ENCODE peak calls at places on chromosome 21, in six cellular contexts. S is endothelial cell of umbilical vein, M is HepG2, B is A549, D is K562, K is GM12878. I is an unnamed sample.

GRCh38 chr21:46161800-46162592 is 6.6 kb upstream of the FTCD start:
- DNase-seq in S (no peak), M (no peak), B (no peak), D (no peak), K (no peak), I (no peak)

GRCh38 chr21:46205766-46206162 is 21.5 kb upstream of the SPATC1L start:
- DNase-seq in S (no peak), M (no peak), B (no peak), D (no peak), K (no peak), I (no peak)

GRCh38 chr21:46457801-46458314 is 833 bp upstream of the DIP2A start:
- DNase-seq in S (peak; percentile 49), M (peak; percentile 21), B (peak; percentile 30), D (peak; percentile 78), K (no peak), I (peak; percentile 79)

GRCh38 chr21:45748593-45748992 is 105.1 kb downstream of the PCBP3 start:
- DNase-seq in S (no peak), M (no peak), B (no peak), D (no peak), K (no peak), I (no peak)

GRCh38 chr21:18002393-18002792 is 183.2 kb upstream of the C21orf91 start:
- DNase-seq in S (no peak), M (no peak), B (no peak), D (no peak), K (no peak), I (no peak)

GRCh38 chr21:42079939-42080787 is 9.0 kb downstream of the UMODL1 start:
- DNase-seq in S (no peak), M (no peak), B (no peak), D (no peak), K (no peak), I (peak; percentile 79)

GRCh38 chr21:41479686-41480085 is 28.3 kb downstream of the TMPRSS2 start:
- DNase-seq in S (no peak), M (no peak), B (no peak), D (no peak), K (no peak), I (no peak)

GRCh38 chr21:29018540-29018939 is 609 bp downstream of the RWDD2B start:
- DNase-seq in S (peak; percentile 15), M (no peak), B (no peak), D (no peak), K (no peak), I (peak; percentile 19)

GRCh38 chr21:41460578-41461527 is 34.8 kb downstream of the MX1 start:
- DNase-seq in S (peak; percentile 56), M (peak; percentile 54), B (peak; percentile 65), D (peak; percentile 56), K (no peak), I (peak; percentile 68)

GRCh38 chr21:45372732-45373355 is 32.1 kb upstream of the COL18A1 start:
- DNase-seq in S (no peak), M (no peak), B (no peak), D (no peak), K (no peak), I (no peak)

GRCh38 chr21:45494135-45494850 is 47.9 kb downstream of the SLC19A1 start:
- DNase-seq in S (no peak), M (no peak), B (no peak), D (no peak), K (no peak), I (no peak)

GRCh38 chr21:32481875-32482408 is 69.4 kb downstream of the EVA1C start:
- DNase-seq in S (no peak), M (no peak), B (no peak), D (no peak), K (no peak), I (no peak)

GRCh38 chr21:18049461-18049860 is 195.2 kb upstream of the CHODL start:
- DNase-seq in S (no peak), M (no peak), B (no peak), D (no peak), K (no peak), I (no peak)

GRCh38 chr21:36425286-36425685 is 40.1 kb downstream of the CHAF1B start:
- DNase-seq in S (no peak), M (no peak), B (no peak), D (no peak), K (no peak), I (no peak)

GRCh38 chr21:16419188-16419874 is 689.5 kb downstream of the USP25 start:
- DNase-seq in S (peak; percentile 99), M (peak; percentile 12), B (peak; percentile 63), D (no peak), K (no peak), I (no peak)

GRCh38 chr21:41428847-41429246 is 2.8 kb downstream of the MX1 start:
- DNase-seq in S (no peak), M (no peak), B (no peak), D (no peak), K (no peak), I (no peak)

GRCh38 chr21:42291003-42291750 is 24.0 kb downstream of the TFF3 start:
- DNase-seq in S (no peak), M (no peak), B (no peak), D (no peak), K (no peak), I (no peak)

GRCh38 chr21:35976929-35977328 is 83.4 kb downstream of the SETD4 start:
- DNase-seq in S (no peak), M (no peak), B (no peak), D (no peak), K (no peak), I (no peak)

GRCh38 chr21:28431022-28431421 is 561.7 kb downstream of the LTN1 start:
- DNase-seq in S (no peak), M (no peak), B (no peak), D (no peak), K (no peak), I (no peak)

GRCh38 chr21:25561668-25562641 is 45.3 kb downstream of the MRPL39 start:
- DNase-seq in S (peak; percentile 82), M (no peak), B (peak; percentile 2), D (no peak), K (peak; percentile 66), I (peak; percentile 88)

GRCh38 chr21:37936010-37936785 is 19.9 kb upstream of the KCNJ6 start:
- DNase-seq in S (no peak), M (no peak), B (no peak), D (no peak), K (no peak), I (no peak)

GRCh38 chr21:16071082-16071481 is 341.3 kb downstream of the USP25 start:
- DNase-seq in S (no peak), M (no peak), B (no peak), D (no peak), K (no peak), I (no peak)

DNA sequence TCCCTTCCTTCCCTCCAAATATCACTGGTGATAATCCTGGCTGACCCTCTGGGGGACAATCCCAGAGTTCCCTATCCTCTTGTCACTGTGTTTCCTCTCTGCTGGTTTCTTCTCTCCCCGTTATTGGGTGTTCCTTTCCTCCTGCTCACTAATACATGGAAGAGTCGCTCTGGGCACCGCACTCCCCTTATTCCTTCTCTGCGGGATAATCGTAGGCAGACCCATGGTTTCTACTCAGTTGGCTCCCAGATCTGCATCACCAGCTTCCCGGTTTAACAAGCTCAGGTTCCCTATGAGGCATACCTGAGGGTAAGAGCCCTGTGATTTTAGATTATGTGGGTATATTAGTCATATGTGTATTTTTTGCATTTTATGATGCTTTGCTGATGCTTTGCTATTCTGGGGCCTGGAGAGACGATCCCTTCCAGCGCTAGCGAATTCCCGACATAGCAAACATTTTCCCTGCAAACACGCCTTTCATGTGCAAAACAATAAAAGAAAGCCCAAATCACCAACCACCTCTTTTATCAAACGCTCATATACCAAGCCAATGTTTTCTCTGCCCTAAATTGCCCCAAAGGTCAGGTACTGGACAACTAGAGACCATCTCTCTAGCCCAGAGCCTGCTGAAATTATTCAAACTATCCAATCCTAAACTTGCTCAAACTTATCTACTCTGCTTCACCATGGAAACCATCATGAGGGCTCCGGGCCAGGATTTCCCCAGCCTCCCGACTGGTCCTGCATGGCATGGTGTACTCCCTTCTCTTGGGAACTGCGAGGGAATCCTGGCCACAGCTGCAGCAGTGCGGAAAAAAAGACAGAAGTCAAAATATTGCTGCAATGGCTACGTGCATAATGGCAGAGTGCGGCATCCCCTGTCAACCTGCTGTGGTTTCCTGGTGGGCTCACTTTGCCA is 84.2 kb downstream of the PCP4 start:
- DNase-seq in S (no peak), M (no peak), B (no peak), D (no peak), K (no peak), I (no peak)
- TF ChIP-seq MYC in S (no peak), M (no peak), B (no peak), D (no peak), K (no peak), I (no peak)

DNA sequence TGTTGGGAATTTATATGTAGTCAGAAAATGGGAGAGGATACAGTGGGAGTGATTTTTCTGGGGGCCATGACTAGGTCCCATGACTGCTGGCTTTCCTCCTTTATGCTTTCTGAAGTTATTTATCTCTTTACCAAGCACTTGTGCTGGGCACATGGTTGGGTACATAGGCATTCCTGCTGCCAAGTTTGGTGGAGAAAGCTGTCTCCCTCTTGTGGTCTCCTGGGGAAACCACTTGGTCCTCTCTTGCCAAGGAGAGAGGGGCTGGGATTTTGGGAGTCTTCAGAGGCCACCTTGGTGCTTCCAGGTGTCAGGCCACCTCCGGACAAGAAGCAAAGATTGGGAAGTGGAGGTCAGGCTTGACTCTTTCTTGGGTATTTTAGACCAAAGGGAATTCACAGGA is 120.2 kb upstream of the KCNE2 start:
- DNase-seq in S (peak; percentile 31), M (peak; percentile 5), B (peak; percentile 16), D (no peak), K (no peak), I (peak; percentile 55)
- TF ChIP-seq CTCF in S (peak; percentile 62), M (peak; percentile 59), B (no peak), D (peak; percentile 60), K (peak; percentile 60), I (peak; percentile 52)

GRCh38 chr21:26840912-26841311 is 4.3 kb downstream of the ADAMTS1 start:
- DNase-seq in S (peak; percentile 57), M (no peak), B (peak; percentile 13), D (no peak), K (no peak), I (no peak)

GRCh38 chr21:26843912-26844257 is 1.3 kb downstream of the ADAMTS1 start:
- DNase-seq in S (no peak), M (no peak), B (peak; percentile 33), D (no peak), K (no peak), I (no peak)

GRCh38 chr21:26842976-26843911 is 2.0 kb downstream of the ADAMTS1 start:
- DNase-seq in S (peak; percentile 94), M (no peak), B (peak; percentile 67), D (no peak), K (no peak), I (no peak)

GRCh38 chr21:26840206-26840605 is 5.0 kb downstream of the ADAMTS1 start:
- DNase-seq in S (no peak), M (no peak), B (no peak), D (no peak), K (no peak), I (no peak)

GRCh38 chr21:26842300-26842699 is 2.9 kb downstream of the ADAMTS1 start:
- DNase-seq in S (no peak), M (no peak), B (no peak), D (no peak), K (no peak), I (no peak)
- TF ChIP-seq MYC in S (no peak), M (no peak), B (no peak), D (no peak), K (no peak), I (no peak)

DNA sequence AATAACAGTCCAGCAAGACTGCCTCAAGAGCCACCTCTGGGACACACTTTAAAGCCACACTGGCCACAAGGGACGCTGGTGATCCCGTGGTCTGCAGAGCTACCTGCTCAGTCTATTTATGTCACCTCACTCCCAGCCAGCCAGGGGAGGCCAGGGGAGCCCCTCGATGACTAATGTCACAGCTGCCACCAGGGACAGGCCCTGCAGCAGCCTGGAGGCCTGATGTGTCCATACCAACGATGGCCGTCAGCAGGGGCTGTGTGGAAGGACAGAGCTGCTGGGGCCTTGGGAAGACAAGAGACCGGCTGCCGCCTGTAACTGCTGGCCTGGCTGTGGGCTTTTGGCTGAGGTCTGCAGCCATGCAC is 71.0 kb downstream of the SIK1 start:
- DNase-seq in S (no peak), M (peak; percentile 80), B (no peak), D (no peak), K (no peak), I (peak; percentile 39)
- TF ChIP-seq CTCF in S (no peak), M (peak; percentile 72), B (no peak), D (peak; percentile 32), K (peak; percentile 56), I (no peak)

I was measured in NB4.